ENCODE peak calls at places on chromosomes 11 and 22, in eight cellular contexts. One of them, this sample, is unnamed.

GRCh38 chr11:68989936-68990606 is 9.3 kb upstream of the MRGPRD start:
- DNase-seq in GM04504: no peak
- DNase-seq in stomach: no peak
- DNase-seq in left ventricle myocardium inferior: no peak
- DNase-seq in HEK293T: no peak
- DNase-seq in NCI-H774: no peak
- DNase-seq in germinal center: no peak
- DNase-seq in ACHN: no peak
- DNase-seq in this sample: no peak

GRCh38 chr11:107791343-107792048 is 67.1 kb downstream of the SLC35F2 start:
- DNase-seq in HEK293T: no peak
- DNase-seq in ACHN: no peak
- DNase-seq in stomach: no peak
- DNase-seq in NCI-H774: no peak
- DNase-seq in GM04504: no peak
- DNase-seq in germinal center: no peak
- DNase-seq in left ventricle myocardium inferior: no peak
- DNase-seq in this sample: no peak

GRCh38 chr11:63682045-63682915 is 980 bp downstream of the RTN3 start:
- DNase-seq in ACHN: peak
- DNase-seq in NCI-H774: no peak
- DNase-seq in GM04504: no peak
- DNase-seq in germinal center: no peak
- DNase-seq in left ventricle myocardium inferior: peak
- DNase-seq in HEK293T: peak
- DNase-seq in stomach: no peak
- DNase-seq in this sample: peak

GRCh38 chr11:120303004-120303637 is 22.0 kb upstream of the TLCD5 start:
- DNase-seq in GM04504: peak
- DNase-seq in germinal center: peak
- DNase-seq in left ventricle myocardium inferior: peak
- DNase-seq in NCI-H774: peak
- DNase-seq in HEK293T: peak
- DNase-seq in ACHN: peak
- DNase-seq in stomach: peak
- DNase-seq in this sample: peak

GRCh38 chr11:65890324-65891179 is at the start of gene CCDC85B:
- DNase-seq in NCI-H774: peak
- DNase-seq in ACHN: peak
- DNase-seq in left ventricle myocardium inferior: peak
- DNase-seq in stomach: peak
- DNase-seq in GM04504: peak
- DNase-seq in germinal center: peak
- DNase-seq in HEK293T: peak
- DNase-seq in this sample: peak

GRCh38 chr22:17941501-17942406 is 82.6 kb downstream of the MICAL3 start:
- DNase-seq in stomach: no peak
- DNase-seq in germinal center: no peak
- DNase-seq in NCI-H774: no peak
- DNase-seq in HEK293T: no peak
- DNase-seq in ACHN: no peak
- DNase-seq in GM04504: no peak
- DNase-seq in left ventricle myocardium inferior: no peak
- DNase-seq in this sample: no peak

GRCh38 chr11:123558536-123559315 is 95.7 kb downstream of the SCN3B start:
- DNase-seq in left ventricle myocardium inferior: no peak
- DNase-seq in HEK293T: no peak
- DNase-seq in stomach: no peak
- DNase-seq in germinal center: no peak
- DNase-seq in GM04504: no peak
- DNase-seq in ACHN: no peak
- DNase-seq in NCI-H774: no peak
- DNase-seq in this sample: peak

GRCh38 chr22:49502126-49502826 is 325.4 kb downstream of the BRD1 start:
- DNase-seq in stomach: no peak
- DNase-seq in germinal center: no peak
- DNase-seq in HEK293T: no peak
- DNase-seq in left ventricle myocardium inferior: no peak
- DNase-seq in GM04504: no peak
- DNase-seq in ACHN: peak
- DNase-seq in NCI-H774: no peak
- DNase-seq in this sample: no peak

GRCh38 chr11:37770145-37770544 is 1172.1 kb upstream of the RAG2 start:
- DNase-seq in stomach: no peak
- DNase-seq in left ventricle myocardium inferior: no peak
- DNase-seq in germinal center: no peak
- DNase-seq in GM04504: no peak
- DNase-seq in ACHN: no peak
- DNase-seq in HEK293T: no peak
- DNase-seq in NCI-H774: no peak
- DNase-seq in this sample: no peak

GRCh38 chr22:38505595-38506117 is 455 bp downstream of the DDX17 start:
- DNase-seq in left ventricle myocardium inferior: peak
- DNase-seq in NCI-H774: peak
- DNase-seq in stomach: peak
- DNase-seq in HEK293T: peak
- DNase-seq in GM04504: peak
- DNase-seq in germinal center: peak
- DNase-seq in ACHN: peak
- DNase-seq in this sample: peak

GRCh38 chr11:28107726-28108618 is at the start of the genes KIF18A and METTL15:
- DNase-seq in NCI-H774: peak
- DNase-seq in HEK293T: peak
- DNase-seq in stomach: peak
- DNase-seq in left ventricle myocardium inferior: peak
- DNase-seq in GM04504: peak
- DNase-seq in germinal center: peak
- DNase-seq in ACHN: peak
- DNase-seq in this sample: peak

GRCh38 chr11:103994111-103994510 is 42.3 kb upstream of the DDI1 start:
- DNase-seq in stomach: no peak
- DNase-seq in HEK293T: no peak
- DNase-seq in GM04504: no peak
- DNase-seq in NCI-H774: no peak
- DNase-seq in germinal center: no peak
- DNase-seq in ACHN: no peak
- DNase-seq in left ventricle myocardium inferior: no peak
- DNase-seq in this sample: no peak